ENCODE peak calls at places on chromosomes 3 and 15, in seven cellular contexts. S is H9, O is mesendoderm, T is H1, Q is IMR-90, Y is neuronal stem cell, A is trophoblast cell. R is an unnamed sample.
A peak's percentile ranks its signal among the peaks of the same experiment; 100 is the strongest.

GRCh38 chr15:85086855-85087254 is 105.2 kb downstream of the PDE8A start:
- DNase-seq in S (no peak), O (no peak), T (no peak), Q (no peak), Y (no peak), A (no peak), R (no peak)

GRCh38 chr3:29937185-29937584 is 656.3 kb downstream of the RBMS3 start:
- DNase-seq in S (no peak), O (no peak), T (no peak), Q (peak; percentile 66), Y (no peak), A (peak; percentile 20), R (peak; percentile 35)

GRCh38 chr3:11390411-11391171 is 118.4 kb downstream of the ATG7 start:
- DNase-seq in S (no peak), O (no peak), T (no peak), Q (peak; percentile 8), Y (no peak), A (no peak), R (peak; percentile 22)

GRCh38 chr3:52552089-52552488 is 15.7 kb downstream of the UQCC5 start:
- DNase-seq in S (no peak), O (no peak), T (no peak), Q (no peak), Y (no peak), A (no peak), R (no peak)

GRCh38 chr3:33006571-33007286 is 55.3 kb downstream of the CCR4 start:
- DNase-seq in S (no peak), O (no peak), T (no peak), Q (peak; percentile 24), Y (no peak), A (no peak), R (peak; percentile 6)

GRCh38 chr15:66625531-66625930 is 59.7 kb upstream of the LCTL start:
- DNase-seq in S (no peak), O (no peak), T (no peak), Q (no peak), Y (no peak), A (no peak), R (no peak)

GRCh38 chr3:46378426-46378942 is 7.7 kb downstream of the CCR5 start:
- DNase-seq in S (peak; percentile 73), O (peak; percentile 78), T (peak; percentile 38), Q (peak; percentile 40), Y (peak; percentile 39), A (peak; percentile 90), R (peak; percentile 61)

GRCh38 chr3:172437713-172438112 is 10.5 kb downstream of the GHSR start:
- DNase-seq in S (no peak), O (no peak), T (no peak), Q (no peak), Y (no peak), A (no peak), R (no peak)

GRCh38 chr3:42025388-42026138 is 63.7 kb upstream of the ULK4 start:
- DNase-seq in S (peak; percentile 93), O (peak; percentile 95), T (no peak), Q (peak; percentile 99), Y (peak; percentile 89), A (peak; percentile 61), R (peak; percentile 99)

GRCh38 chr3:52068055-52068704 is 11.8 kb upstream of the DUSP7 start:
- DNase-seq in S (no peak), O (no peak), T (no peak), Q (peak; percentile 61), Y (no peak), A (no peak), R (no peak)

GRCh38 chr3:77362936-77363335 is 323.0 kb downstream of the ROBO2 start:
- DNase-seq in S (no peak), O (no peak), T (no peak), Q (no peak), Y (no peak), A (no peak), R (no peak)

GRCh38 chr3:33810545-33810944 is 12.1 kb downstream of the PDCD6IP start:
- DNase-seq in S (no peak), O (no peak), T (no peak), Q (no peak), Y (no peak), A (no peak), R (no peak)

GRCh38 chr15:41020311-41020710 is 67.0 kb downstream of the CHAC1 start:
- DNase-seq in S (no peak), O (peak; percentile 3), T (no peak), Q (peak; percentile 38), Y (no peak), A (peak; percentile 5), R (peak; percentile 61)

GRCh38 chr15:67148196-67148701 is 82.8 kb downstream of the SMAD3 start:
- DNase-seq in S (no peak), O (no peak), T (no peak), Q (peak; percentile 74), Y (no peak), A (peak; percentile 92), R (peak; percentile 76)

GRCh38 chr3:49630784-49631183 is 43.4 kb upstream of the APEH start:
- DNase-seq in S (no peak), O (no peak), T (no peak), Q (no peak), Y (no peak), A (no peak), R (no peak)

GRCh38 chr3:138774529-138775253 is 60.0 kb downstream of the PIK3CB start:
- DNase-seq in S (no peak), O (peak; percentile 7), T (no peak), Q (peak; percentile 100), Y (no peak), A (peak; percentile 97), R (peak; percentile 98)

GRCh38 chr3:99502871-99503270 is 135.5 kb upstream of the COL8A1 start:
- DNase-seq in S (no peak), O (no peak), T (no peak), Q (peak; percentile 11), Y (no peak), A (no peak), R (no peak)

GRCh38 chr15:57335326-57336118 is 40.8 kb upstream of the CGNL1 start:
- DNase-seq in S (no peak), O (no peak), T (no peak), Q (no peak), Y (no peak), A (peak; percentile 13), R (no peak)

GRCh38 chr3:78804251-78805037 is 963.4 kb downstream of the ROBO1 start:
- DNase-seq in S (no peak), O (peak; percentile 22), T (no peak), Q (peak; percentile 48), Y (no peak), A (no peak), R (peak; percentile 36)

GRCh38 chr3:197368330-197368729 is 69.9 kb upstream of the DLG1 start:
- DNase-seq in S (no peak), O (peak; percentile 84), T (no peak), Q (no peak), Y (no peak), A (no peak), R (no peak)

GRCh38 chr15:79724804-79725203 is 172.0 kb downstream of the MTHFS start:
- DNase-seq in S (no peak), O (no peak), T (no peak), Q (no peak), Y (no peak), A (no peak), R (no peak)

GRCh38 chr15:79724312-79724711 is 172.5 kb downstream of the MTHFS start:
- DNase-seq in S (no peak), O (no peak), T (no peak), Q (peak; percentile 40), Y (no peak), A (no peak), R (no peak)

GRCh38 chr15:79721256-79721655 is 175.6 kb downstream of the MTHFS start:
- DNase-seq in S (no peak), O (no peak), T (no peak), Q (no peak), Y (no peak), A (no peak), R (no peak)
- H3K4ac ChIP-seq in S (no peak overlapping the region), O (no peak overlapping the region), T (no peak overlapping the region), Q (no peak overlapping the region), Y (no peak overlapping the region), A (no peak overlapping the region), R (no peak overlapping the region)

GRCh38 chr3:112321867-112322652 is 10.9 kb upstream of the CD200 start:
- DNase-seq in S (no peak), O (peak; percentile 93), T (no peak), Q (no peak), Y (no peak), A (peak; percentile 70), R (no peak)

GRCh38 chr3:112315791-112316190 is 17.2 kb upstream of the CD200 start:
- DNase-seq in S (no peak), O (no peak), T (no peak), Q (no peak), Y (no peak), A (no peak), R (no peak)

GRCh38 chr3:112319516-112320276 is 13.3 kb upstream of the CD200 start:
- DNase-seq in S (no peak), O (peak; percentile 57), T (no peak), Q (no peak), Y (no peak), A (no peak), R (no peak)

GRCh38 chr3:112320698-112321097 is 12.3 kb upstream of the CD200 start:
- DNase-seq in S (no peak), O (no peak), T (no peak), Q (no peak), Y (no peak), A (no peak), R (no peak)
- H4K8ac ChIP-seq in S (no peak overlapping the region), O (no peak overlapping the region), T (no peak overlapping the region), Q (no peak overlapping the region), Y (no peak overlapping the region), A (no peak overlapping the region), R (no peak overlapping the region)

GRCh38 chr3:69986419-69986818 is 13.1 kb upstream of the SAMMSON start:
- DNase-seq in S (no peak), O (no peak), T (no peak), Q (no peak), Y (no peak), A (no peak), R (no peak)
- H3K4ac ChIP-seq in S (no peak overlapping the region), O (no peak overlapping the region), T (no peak overlapping the region), Q (no peak overlapping the region), Y (no peak overlapping the region), A (no peak overlapping the region), R (no peak overlapping the region)

DNA sequence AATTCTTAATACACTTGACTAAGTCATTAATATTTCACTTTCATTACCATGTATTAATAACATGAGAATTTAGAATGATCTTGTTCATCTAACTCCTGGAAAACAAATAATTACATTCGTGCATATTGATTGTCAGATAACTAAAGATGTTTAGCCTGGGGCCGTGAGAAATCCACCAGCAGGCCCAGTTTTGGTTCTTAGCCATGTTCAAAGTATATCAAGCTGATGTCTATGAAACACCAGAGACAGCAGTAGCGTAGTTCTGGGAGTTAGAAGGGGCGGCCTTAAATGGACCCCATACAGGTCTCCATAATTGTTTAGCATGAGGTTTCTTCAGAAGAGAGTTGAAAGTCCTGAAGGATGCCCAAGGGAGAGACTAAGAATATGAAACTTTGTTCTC is 103.6 kb upstream of the DPH6 start:
- DNase-seq in S (no peak), O (no peak), T (no peak), Q (no peak), Y (no peak), A (no peak), R (no peak)
- H4K8ac ChIP-seq in S (no peak overlapping the region), O (no peak overlapping the region), T (no peak overlapping the region), Q (no peak overlapping the region), Y (no peak overlapping the region), A (no peak overlapping the region), R (no peak overlapping the region)

GRCh38 chr3:144810150-144810549 is 838.5 kb downstream of the DIPK2A start:
- DNase-seq in S (no peak), O (no peak), T (no peak), Q (no peak), Y (no peak), A (no peak), R (no peak)

GRCh38 chr3:144809381-144809780 is 837.8 kb downstream of the DIPK2A start:
- DNase-seq in S (no peak), O (no peak), T (no peak), Q (no peak), Y (no peak), A (no peak), R (no peak)
- H3K4ac ChIP-seq in S (no peak overlapping the region), O (no peak overlapping the region), T (no peak overlapping the region), Q (no peak overlapping the region), Y (no peak overlapping the region), A (no peak overlapping the region), R (no peak overlapping the region)

R was measured in mesenchymal stem cell.